ENCODE peak calls at places on chromosomes 16 and 17, in ten cellular contexts. K, S, Y, O, F, I, L, D, X and P are unnamed samples.

GRCh38 chr16:84606081-84606875 is 11.6 kb downstream of the COTL1 start:
- DNase-seq in L (no peak), I (no peak), X (no peak), F (peak; percentile 96), D (no peak), K (no peak), Y (no peak), S (no peak), O (no peak), P (no peak)

GRCh38 chr17:20703781-20704180 is 124.3 kb downstream of the CDRT15L2 start:
- DNase-seq in O (no peak), X (no peak), I (no peak), D (no peak), L (no peak), F (no peak), S (no peak), K (no peak), Y (no peak), P (no peak)

GRCh38 chr16:70696952-70697600 is 11.2 kb upstream of the MTSS2 start:
- DNase-seq in X (no peak), F (peak; percentile 63), S (no peak), K (no peak), L (no peak), D (no peak), O (no peak), Y (no peak), I (no peak), P (no peak)

GRCh38 chr17:37299257-37299985 is 76.4 kb upstream of the C17orf78 start:
- DNase-seq in X (no peak), K (peak; percentile 26), I (no peak), D (no peak), S (no peak), O (peak; percentile 18), L (no peak), Y (peak; percentile 51), F (peak; percentile 15), P (no peak)

GRCh38 chr17:38911081-38911730 is 14.2 kb upstream of the LASP1NB start:
- DNase-seq in S (no peak), F (no peak), O (no peak), D (no peak), X (no peak), I (peak; percentile 15), L (no peak), Y (no peak), K (no peak), P (no peak)

GRCh38 chr17:35898283-35899070 is 18.3 kb upstream of the CCL5 start:
- DNase-seq in Y (no peak), X (no peak), S (no peak), F (peak; percentile 83), L (no peak), D (peak; percentile 48), I (no peak), K (no peak), O (no peak), P (no peak)

GRCh38 chr17:2936771-2937321 is 126.6 kb downstream of the OR1D5 start:
- DNase-seq in O (no peak), Y (no peak), I (no peak), D (no peak), K (no peak), S (no peak), L (no peak), F (no peak), X (no peak), P (no peak)

GRCh38 chr17:57614742-57615141 is 130.4 kb downstream of the CCDC182 start:
- DNase-seq in K (no peak), L (no peak), F (no peak), S (no peak), I (no peak), D (no peak), X (no peak), O (no peak), Y (no peak), P (no peak)

GRCh38 chr16:57084257-57084770 is 8.1 kb upstream of the CPNE2 start:
- DNase-seq in K (peak; percentile 80), O (peak; percentile 71), S (peak; percentile 54), X (peak; percentile 36), L (peak; percentile 22), I (peak; percentile 62), F (peak; percentile 70), D (peak; percentile 50), Y (peak; percentile 79), P (peak; percentile 56)

GRCh38 chr17:73599599-73599998 is 44.6 kb downstream of the SDK2 start:
- DNase-seq in I (no peak), D (no peak), Y (no peak), F (no peak), X (no peak), K (no peak), S (no peak), O (no peak), L (no peak), P (no peak)

GRCh38 chr17:77461277-77462057 is 320.7 kb downstream of the SEC14L1 start:
- DNase-seq in I (no peak), L (no peak), D (no peak), F (no peak), O (no peak), Y (no peak), S (no peak), X (no peak), K (no peak), P (no peak)

GRCh38 chr17:77460514-77461046 is 319.8 kb downstream of the SEC14L1 start:
- DNase-seq in L (no peak), O (no peak), S (peak; percentile 75), Y (no peak), F (no peak), I (no peak), X (no peak), D (no peak), K (no peak), P (no peak)

GRCh38 chr17:77464988-77465357 is 324.2 kb downstream of the SEC14L1 start:
- DNase-seq in L (no peak), K (no peak), Y (no peak), I (no peak), F (no peak), O (no peak), S (no peak), X (no peak), D (no peak), P (no peak)

GRCh38 chr17:77462553-77463497 is 322.1 kb downstream of the SEC14L1 start:
- DNase-seq in F (no peak), K (no peak), I (no peak), D (no peak), Y (no peak), O (no peak), L (no peak), X (no peak), S (no peak), P (no peak)

GRCh38 chr17:77462101-77462500 is 321.3 kb downstream of the SEC14L1 start:
- DNase-seq in X (no peak), F (peak; percentile 33), O (no peak), S (peak; percentile 85), D (no peak), K (no peak), Y (no peak), L (no peak), I (no peak), P (no peak)
- H3K4me3 ChIP-seq in X (no peak overlapping the region), F (no peak overlapping the region), O (no peak overlapping the region), S (peak overlapping the region; percentile 28), D (no peak overlapping the region), K (no peak overlapping the region), Y (no peak overlapping the region), L (no peak overlapping the region), I (no peak overlapping the region), P (no peak overlapping the region)

GRCh38 chr16:74718741-74719610 is 18.3 kb upstream of the MLKL start:
- DNase-seq in I (no peak), S (no peak), F (no peak), X (no peak), L (no peak), D (no peak), Y (no peak), K (no peak), O (no peak), P (no peak)
- TF ChIP-seq CTCF in I (no peak), S (peak; percentile 14), F (no peak), X (no peak), L (no peak), D (no peak), Y (no peak), K (no peak), O (no peak), P (no peak)

GRCh38 chr16:11099672-11100195 is 155.4 kb downstream of the CLEC16A start:
- DNase-seq in F (peak; percentile 68), X (no peak), Y (no peak), S (no peak), D (no peak), O (no peak), I (no peak), L (no peak), K (no peak), P (no peak)
- H3K4me3 ChIP-seq in F (no peak overlapping the region), X (no peak overlapping the region), Y (no peak overlapping the region), S (no peak overlapping the region), D (no peak overlapping the region), O (no peak overlapping the region), I (no peak overlapping the region), L (no peak overlapping the region), K (no peak overlapping the region), P (no peak overlapping the region)

GRCh38 chr17:48181653-48182052 is 74.1 kb downstream of the SNX11 start:
- DNase-seq in O (peak; percentile 25), L (no peak), I (no peak), Y (peak; percentile 31), S (no peak), K (peak; percentile 29), X (no peak), D (no peak), F (no peak), P (no peak)
- TF ChIP-seq CTCF in O (peak; percentile 16), L (no peak), I (no peak), Y (peak; percentile 54), S (peak; percentile 22), K (peak; percentile 36), X (peak; percentile 55), D (no peak), F (no peak), P (peak; percentile 49)

GRCh38 chr16:73066321-73066926 is 18.5 kb upstream of the ZFHX3 start:
- DNase-seq in L (no peak), S (no peak), X (no peak), K (no peak), D (no peak), Y (no peak), O (no peak), I (no peak), F (no peak), P (no peak)
- H3K4me3 ChIP-seq in L (peak overlapping the region; percentile 38), S (no peak overlapping the region), X (no peak overlapping the region), K (no peak overlapping the region), D (no peak overlapping the region), Y (peak overlapping the region; percentile 26), O (no peak overlapping the region), I (peak overlapping the region; percentile 13), F (no peak overlapping the region), P (no peak overlapping the region)